ENCODE peak calls at places on chromosomes 13 and 19, in four cellular contexts. One of them, this sample, is unnamed.
A peak's percentile ranks its signal among the peaks of the same experiment; 100 is the strongest.

GRCh38 chr19:11375143-11375948 is 880 bp downstream of the SWSAP1 start:
- DNase-seq in IMR-90: no peak
- DNase-seq in endothelial cell of umbilical vein: peak; percentile 67
- DNase-seq in K562: no peak
- DNase-seq in this sample: no peak

GRCh38 chr19:49845433-49845832 is 5.5 kb upstream of the PTOV1 start:
- DNase-seq in IMR-90: peak; percentile 42
- DNase-seq in endothelial cell of umbilical vein: no peak
- DNase-seq in K562: no peak
- DNase-seq in this sample: no peak

GRCh38 chr13:38879278-38879677 is 111.4 kb downstream of the STOML3 start:
- DNase-seq in IMR-90: no peak
- DNase-seq in endothelial cell of umbilical vein: peak; percentile 77
- DNase-seq in K562: no peak
- DNase-seq in this sample: no peak

GRCh38 chr19:43759515-43759914 is 4.8 kb upstream of the SMG9 start:
- DNase-seq in IMR-90: peak; percentile 55
- DNase-seq in endothelial cell of umbilical vein: peak; percentile 37
- DNase-seq in K562: no peak
- DNase-seq in this sample: no peak

GRCh38 chr13:76226941-76227340 is 590.8 kb downstream of the LMO7 start:
- DNase-seq in IMR-90: peak; percentile 88
- DNase-seq in endothelial cell of umbilical vein: no peak
- DNase-seq in K562: no peak
- DNase-seq in this sample: no peak

GRCh38 chr19:33171916-33172359 is 22.2 kb upstream of the LRP3 start:
- DNase-seq in IMR-90: peak; percentile 74
- DNase-seq in endothelial cell of umbilical vein: no peak
- DNase-seq in K562: no peak
- DNase-seq in this sample: no peak

GRCh38 chr13:25571237-25571636 is 199.5 kb downstream of the ATP8A2 start:
- DNase-seq in IMR-90: no peak
- DNase-seq in endothelial cell of umbilical vein: no peak
- DNase-seq in K562: no peak
- DNase-seq in this sample: no peak

GRCh38 chr13:44413095-44413494 is 39.5 kb downstream of the SERP2 start:
- DNase-seq in IMR-90: peak; percentile 53
- DNase-seq in endothelial cell of umbilical vein: peak; percentile 48
- DNase-seq in K562: no peak
- DNase-seq in this sample: no peak

GRCh38 chr19:36120092-36120983 is 5.1 kb downstream of the TBCB start:
- DNase-seq in IMR-90: no peak
- DNase-seq in endothelial cell of umbilical vein: no peak
- DNase-seq in K562: no peak
- DNase-seq in this sample: no peak

GRCh38 chr13:76879876-76880270 is 6.3 kb downstream of the KCTD12 start:
- DNase-seq in IMR-90: no peak
- DNase-seq in endothelial cell of umbilical vein: peak; percentile 64
- DNase-seq in K562: no peak
- DNase-seq in this sample: no peak

GRCh38 chr13:101978546-101979315 is 423.1 kb downstream of the FGF14 start:
- DNase-seq in IMR-90: no peak
- DNase-seq in endothelial cell of umbilical vein: no peak
- DNase-seq in K562: no peak
- DNase-seq in this sample: no peak

GRCh38 chr19:9306443-9306842 is 3.2 kb downstream of the ZNF699 start:
- DNase-seq in IMR-90: peak; percentile 76
- DNase-seq in endothelial cell of umbilical vein: no peak
- DNase-seq in K562: no peak
- DNase-seq in this sample: no peak

GRCh38 chr19:35533822-35534521 is 716 bp downstream of the GAPDHS start:
- DNase-seq in IMR-90: peak; percentile 57
- DNase-seq in endothelial cell of umbilical vein: no peak
- DNase-seq in K562: no peak
- DNase-seq in this sample: no peak

GRCh38 chr19:58572026-58572817 is 913 bp downstream of the MZF1 start:
- DNase-seq in IMR-90: no peak
- DNase-seq in endothelial cell of umbilical vein: no peak
- DNase-seq in K562: no peak
- DNase-seq in this sample: no peak

GRCh38 chr19:33438016-33438671 is 64.6 kb downstream of the CEBPG start:
- DNase-seq in IMR-90: peak; percentile 10
- DNase-seq in endothelial cell of umbilical vein: no peak
- DNase-seq in K562: no peak
- DNase-seq in this sample: no peak

GRCh38 chr13:46103037-46103436 is 1.8 kb downstream of the CPB2 start:
- DNase-seq in IMR-90: no peak
- DNase-seq in endothelial cell of umbilical vein: no peak
- DNase-seq in K562: no peak
- DNase-seq in this sample: no peak

GRCh38 chr19:13842294-13843103 is 34.4 kb upstream of the NANOS3 start:
- DNase-seq in IMR-90: peak; percentile 65
- DNase-seq in endothelial cell of umbilical vein: peak; percentile 70
- DNase-seq in K562: peak; percentile 89
- DNase-seq in this sample: no peak

GRCh38 chr13:64791373-64791772 is 2438.8 kb downstream of the PCDH9 start:
- DNase-seq in IMR-90: no peak
- DNase-seq in endothelial cell of umbilical vein: no peak
- DNase-seq in K562: no peak
- DNase-seq in this sample: no peak
- TF ChIP-seq FOS in IMR-90: no peak
- TF ChIP-seq FOS in endothelial cell of umbilical vein: no peak
- TF ChIP-seq FOS in K562: no peak
- TF ChIP-seq FOS in this sample: no peak

GRCh38 chr19:42316223-42317211 is 3.4 kb downstream of the TMEM145 start:
- DNase-seq in IMR-90: peak; percentile 21
- DNase-seq in endothelial cell of umbilical vein: no peak
- DNase-seq in K562: peak; percentile 54
- DNase-seq in this sample: peak; percentile 25
- TF ChIP-seq FOS in IMR-90: no peak
- TF ChIP-seq FOS in endothelial cell of umbilical vein: no peak
- TF ChIP-seq FOS in K562: no peak
- TF ChIP-seq FOS in this sample: no peak

GRCh38 chr13:100532090-100532766 is 56.4 kb downstream of the GGACT start:
- DNase-seq in IMR-90: no peak
- DNase-seq in endothelial cell of umbilical vein: no peak
- DNase-seq in K562: no peak
- DNase-seq in this sample: no peak
- TF ChIP-seq FOS in IMR-90: no peak
- TF ChIP-seq FOS in endothelial cell of umbilical vein: no peak
- TF ChIP-seq FOS in K562: no peak
- TF ChIP-seq FOS in this sample: no peak

GRCh38 chr19:38003427-38004099 is 96.6 kb downstream of the SIPA1L3 start:
- DNase-seq in IMR-90: peak; percentile 92
- DNase-seq in endothelial cell of umbilical vein: peak; percentile 98
- DNase-seq in K562: no peak
- DNase-seq in this sample: peak; percentile 51

GRCh38 chr19:38004505-38005223 is 97.7 kb downstream of the SIPA1L3 start:
- DNase-seq in IMR-90: peak; percentile 98
- DNase-seq in endothelial cell of umbilical vein: peak; percentile 97
- DNase-seq in K562: peak; percentile 78
- DNase-seq in this sample: peak; percentile 95

GRCh38 chr19:38005224-38005614 is 98.2 kb downstream of the SIPA1L3 start:
- DNase-seq in IMR-90: no peak
- DNase-seq in endothelial cell of umbilical vein: no peak
- DNase-seq in K562: no peak
- DNase-seq in this sample: no peak

GRCh38 chr19:38006361-38007045 is 99.5 kb downstream of the SIPA1L3 start:
- DNase-seq in IMR-90: no peak
- DNase-seq in endothelial cell of umbilical vein: no peak
- DNase-seq in K562: no peak
- DNase-seq in this sample: peak; percentile 52

GRCh38 chr19:38004100-38004504 is 97.1 kb downstream of the SIPA1L3 start:
- DNase-seq in IMR-90: no peak
- DNase-seq in endothelial cell of umbilical vein: no peak
- DNase-seq in K562: no peak
- DNase-seq in this sample: no peak
- TF ChIP-seq FOS in IMR-90: no peak
- TF ChIP-seq FOS in endothelial cell of umbilical vein: no peak
- TF ChIP-seq FOS in K562: no peak
- TF ChIP-seq FOS in this sample: no peak

DNA sequence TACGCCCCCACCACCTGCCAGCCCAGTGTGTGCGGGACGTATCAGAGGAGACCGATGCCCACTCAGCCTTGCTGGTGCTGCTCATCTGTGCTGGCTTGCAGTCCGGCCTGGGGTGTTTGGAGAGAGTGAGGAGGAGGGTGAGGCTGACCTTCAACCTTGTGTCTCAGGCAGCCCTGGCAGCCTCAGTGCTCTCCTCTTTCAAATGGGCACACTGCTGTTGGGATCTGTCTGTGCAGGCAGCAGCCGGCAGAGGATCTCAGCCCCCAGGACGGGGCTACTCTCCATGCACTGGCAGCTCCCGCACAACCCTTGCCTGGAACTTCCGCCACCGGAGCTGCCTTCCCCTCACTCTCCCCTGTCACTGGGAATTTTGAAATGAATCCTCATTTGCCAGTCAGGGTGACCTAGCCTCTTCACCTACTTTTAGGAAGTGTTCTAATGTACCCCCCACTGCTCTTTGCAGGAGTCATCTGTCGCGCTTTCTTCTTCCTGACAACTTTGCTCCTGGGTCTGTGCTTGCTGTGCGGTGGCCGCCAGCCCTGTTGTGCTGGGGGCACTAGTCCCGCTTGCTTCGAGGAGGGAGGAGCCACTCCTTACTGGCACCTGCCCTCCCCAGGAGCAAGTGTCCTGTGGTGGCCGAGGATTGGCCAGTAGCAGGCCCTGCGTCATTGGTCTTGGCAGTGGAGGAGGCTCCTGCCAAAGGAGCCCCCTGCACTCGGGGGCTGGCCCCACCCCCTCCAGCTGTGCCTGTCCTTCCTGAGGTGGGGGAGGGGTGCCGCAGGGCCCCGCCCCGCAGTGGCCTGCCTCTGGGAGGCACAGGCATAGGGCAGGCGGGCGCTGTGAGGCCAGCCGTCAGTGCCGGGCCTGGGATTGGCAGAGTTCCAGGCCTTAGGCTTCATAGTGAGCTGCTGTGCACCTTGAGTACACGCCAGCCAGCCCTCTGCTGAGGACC is 53.4 kb downstream of the TSSK6 start:
- DNase-seq in IMR-90: no peak
- DNase-seq in endothelial cell of umbilical vein: peak; percentile 49
- DNase-seq in K562: peak; percentile 62
- DNase-seq in this sample: no peak
- TF ChIP-seq FOS in IMR-90: no peak
- TF ChIP-seq FOS in endothelial cell of umbilical vein: no peak
- TF ChIP-seq FOS in K562: no peak
- TF ChIP-seq FOS in this sample: no peak

DNA sequence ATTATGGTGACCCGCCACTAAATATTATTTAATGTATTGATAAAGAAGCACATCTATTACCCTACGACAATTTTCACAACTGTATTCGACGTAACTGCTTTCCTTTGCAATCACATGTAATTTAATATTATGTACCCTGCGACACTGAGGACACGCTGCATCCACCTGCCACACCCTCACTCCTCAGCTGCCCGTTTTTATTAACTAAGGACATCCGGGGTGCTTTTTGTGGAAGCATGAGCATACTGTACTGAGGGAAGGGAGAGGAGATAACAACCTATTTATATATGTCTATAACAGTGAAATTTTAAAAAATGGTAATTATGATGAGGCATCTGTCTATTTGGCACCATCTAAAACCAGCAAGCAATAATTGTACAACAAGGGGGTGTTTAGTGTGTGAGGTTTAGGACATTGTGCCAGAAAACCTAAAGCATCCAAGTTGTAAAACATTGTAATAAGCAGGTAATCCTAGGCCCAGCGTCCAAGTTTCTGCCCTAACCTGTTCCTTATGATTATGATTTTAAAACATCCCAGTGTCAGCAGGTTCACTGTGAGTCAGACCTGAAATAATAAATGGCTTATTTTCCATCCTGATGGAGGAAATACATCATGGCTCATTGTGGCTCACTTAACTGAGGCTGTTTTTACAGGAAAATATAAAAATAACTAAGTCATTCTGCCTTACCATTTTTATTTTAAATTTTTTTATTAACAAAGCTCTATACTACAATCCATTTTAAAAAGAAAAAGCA is 56.3 kb downstream of the FOXO1 start:
- DNase-seq in IMR-90: no peak
- DNase-seq in endothelial cell of umbilical vein: peak; percentile 93
- DNase-seq in K562: no peak
- DNase-seq in this sample: no peak
- TF ChIP-seq FOS in IMR-90: no peak
- TF ChIP-seq FOS in endothelial cell of umbilical vein: peak; percentile 91
- TF ChIP-seq FOS in K562: no peak
- TF ChIP-seq FOS in this sample: no peak

GRCh38 chr19:48308695-48309586 is 16.4 kb upstream of the EMP3 start:
- DNase-seq in IMR-90: no peak
- DNase-seq in endothelial cell of umbilical vein: peak; percentile 25
- DNase-seq in K562: peak; percentile 45
- DNase-seq in this sample: no peak
- TF ChIP-seq FOS in IMR-90: no peak
- TF ChIP-seq FOS in endothelial cell of umbilical vein: no peak
- TF ChIP-seq FOS in K562: no peak
- TF ChIP-seq FOS in this sample: no peak

GRCh38 chr19:5237939-5238480 is 102.6 kb downstream of the PTPRS start:
- DNase-seq in IMR-90: no peak
- DNase-seq in endothelial cell of umbilical vein: no peak
- DNase-seq in K562: no peak
- DNase-seq in this sample: no peak
- TF ChIP-seq FOS in IMR-90: no peak
- TF ChIP-seq FOS in endothelial cell of umbilical vein: no peak
- TF ChIP-seq FOS in K562: no peak
- TF ChIP-seq FOS in this sample: no peak

This sample was measured in GM12878.